ENCODE peak calls at places on chromosomes 12 and 14, in ten cellular contexts. H is tibial artery, U is suprapubic skin, X is endodermal cell, O is body of pancreas, Q is dorsolateral prefrontal cortex, G is cardiac fibroblast, J is foreskin fibroblast, T is stomach, K is tibial nerve. C is an unnamed sample.

GRCh38 chr12:54231236-54231635 is 42.5 kb upstream of the SMUG1 start:
- DNase-seq in H (no peak), X (no peak), J (no peak), Q (no peak), G (no peak), T (no peak), K (no peak), O (no peak), U (no peak), C (no peak)

GRCh38 chr12:124837958-124838803 is 25.5 kb downstream of the SCARB1 start:
- DNase-seq in G (peak), T (peak), J (peak), K (peak), U (no peak), O (peak), X (peak), H (peak), Q (peak), C (peak)

GRCh38 chr12:131011165-131012079 is 57.7 kb downstream of the ADGRD1 start:
- DNase-seq in Q (no peak), K (peak), O (peak), U (peak), X (no peak), T (no peak), G (no peak), H (peak), J (peak), C (no peak)

GRCh38 chr12:46679754-46680153 is 146.0 kb downstream of the SLC38A4 start:
- DNase-seq in Q (no peak), U (no peak), T (no peak), J (no peak), H (no peak), K (no peak), G (no peak), X (no peak), O (no peak), C (no peak)

GRCh38 chr12:53229454-53229853 is 2.6 kb downstream of the RARG start:
- DNase-seq in J (no peak), Q (no peak), O (no peak), T (no peak), X (no peak), H (no peak), U (no peak), K (no peak), G (no peak), C (no peak)

GRCh38 chr12:1796515-1797010 is 23.8 kb upstream of the LRTM2 start:
- DNase-seq in J (no peak), H (no peak), K (no peak), T (peak), Q (no peak), X (no peak), U (no peak), G (peak), O (no peak), C (no peak)

GRCh38 chr14:100295376-100296105 is 10.7 kb downstream of the SLC25A29 start:
- DNase-seq in X (no peak), K (no peak), O (no peak), T (no peak), G (no peak), H (no peak), J (no peak), Q (peak), U (peak), C (no peak)

GRCh38 chr14:61461808-61462275 is 140.5 kb downstream of the PRKCH start:
- DNase-seq in Q (no peak), H (no peak), K (no peak), U (no peak), J (peak), O (no peak), G (peak), T (no peak), X (peak), C (no peak)

GRCh38 chr12:110199360-110200123 is 75.4 kb downstream of the IFT81 start:
- DNase-seq in O (no peak), K (no peak), U (no peak), G (peak), Q (no peak), T (no peak), X (peak), J (peak), H (no peak), C (no peak)

GRCh38 chr14:86543531-86543930 is 1013.6 kb downstream of the FLRT2 start:
- DNase-seq in H (no peak), U (no peak), O (no peak), T (no peak), K (no peak), G (no peak), Q (no peak), X (no peak), J (no peak), C (no peak)

GRCh38 chr12:57764662-57765002 is 2.2 kb downstream of the CYP27B1 start:
- DNase-seq in K (no peak), X (no peak), Q (no peak), J (no peak), G (no peak), T (no peak), O (peak), H (no peak), U (no peak), C (no peak)

GRCh38 chr14:99605299-99605961 is 1.4 kb upstream of the CCDC85C start:
- DNase-seq in O (peak), U (no peak), H (peak), J (peak), X (peak), K (no peak), T (peak), G (peak), Q (peak), C (no peak)

GRCh38 chr14:65847065-65847847 is 434.7 kb downstream of the FUT8 start:
- DNase-seq in X (no peak), Q (no peak), H (no peak), G (no peak), O (peak), U (no peak), J (no peak), T (no peak), K (no peak), C (no peak)

GRCh38 chr12:131800594-131801135 is 27.5 kb upstream of the MMP17 start:
- DNase-seq in Q (no peak), K (no peak), G (no peak), O (no peak), J (no peak), X (no peak), H (no peak), U (no peak), T (no peak), C (no peak)

GRCh38 chr14:77110286-77110685 is 12.2 kb downstream of the CIPC start:
- DNase-seq in U (no peak), J (no peak), H (no peak), Q (no peak), K (no peak), O (no peak), X (no peak), G (no peak), T (no peak), C (no peak)

GRCh38 chr12:83537428-83538053 is 850.8 kb downstream of the TMTC2 start:
- DNase-seq in X (peak), H (no peak), K (no peak), O (no peak), G (no peak), U (no peak), Q (no peak), J (no peak), T (no peak), C (no peak)

GRCh38 chr12:70784042-70784668 is 136.4 kb downstream of the PTPRR start:
- DNase-seq in Q (no peak), O (no peak), H (no peak), X (no peak), J (no peak), K (no peak), T (no peak), G (no peak), U (no peak), C (no peak)

GRCh38 chr14:97846156-97846555 is 1049.0 kb downstream of the VRK1 start:
- DNase-seq in U (no peak), X (no peak), G (no peak), H (no peak), Q (no peak), O (no peak), J (no peak), K (no peak), T (no peak), C (no peak)

GRCh38 chr14:24662753-24663152 is 28.8 kb upstream of the GZMB start:
- DNase-seq in K (no peak), U (no peak), G (no peak), J (no peak), T (no peak), Q (no peak), H (no peak), X (peak), O (no peak), C (no peak)

GRCh38 chr12:67052981-67053380 is 216.2 kb upstream of the CAND1 start:
- DNase-seq in O (no peak), G (no peak), K (no peak), T (no peak), X (no peak), H (no peak), J (no peak), U (no peak), Q (no peak), C (no peak)

GRCh38 chr12:25769076-25769945 is 189.2 kb upstream of the RASSF8 start:
- DNase-seq in T (no peak), Q (no peak), H (no peak), X (no peak), K (no peak), J (peak), U (no peak), G (peak), O (no peak), C (no peak)

GRCh38 chr12:87967871-87968270 is 61.3 kb downstream of the C12orf50 start:
- DNase-seq in G (peak), H (no peak), J (no peak), X (no peak), O (no peak), T (no peak), U (no peak), K (no peak), Q (no peak), C (no peak)

GRCh38 chr12:112199136-112199535 is 73.8 kb downstream of the TRAFD1 start:
- DNase-seq in O (no peak), U (no peak), H (no peak), X (no peak), Q (no peak), J (no peak), T (no peak), G (no peak), K (no peak), C (no peak)

GRCh38 chr14:53389207-53389606 is 236.1 kb upstream of the DDHD1 start:
- DNase-seq in K (no peak), U (no peak), G (no peak), H (no peak), Q (no peak), O (no peak), T (no peak), J (peak), X (no peak), C (no peak)

GRCh38 chr14:35855886-35856481 is 29.8 kb downstream of the BRMS1L start:
- DNase-seq in J (no peak), O (no peak), U (no peak), X (no peak), H (no peak), T (no peak), K (no peak), Q (no peak), G (no peak), C (no peak)

GRCh38 chr12:66092559-66093269 is 37.8 kb downstream of the LLPH start:
- DNase-seq in O (no peak), X (no peak), G (no peak), Q (no peak), U (no peak), H (no peak), T (no peak), J (peak), K (no peak), C (no peak)

GRCh38 chr14:44767646-44768173 is 194.0 kb downstream of the KLHL28 start:
- DNase-seq in Q (no peak), H (no peak), J (no peak), O (no peak), G (no peak), U (no peak), K (no peak), T (no peak), X (peak), C (no peak)
- TF ChIP-seq CTCF in Q (no peak), H (no peak), J (no peak), O (no peak), G (no peak), U (no peak), K (no peak), T (no peak), X (no peak), C (no peak)

GRCh38 chr12:6552140-6552551 is 3.7 kb downstream of the IFFO1 start:
- DNase-seq in G (peak), H (peak), J (peak), X (no peak), T (no peak), K (no peak), Q (peak), O (no peak), U (no peak), C (no peak)
- H3K4me3 ChIP-seq in G (no peak), H (peak), J (peak), X (no peak), T (no peak), K (no peak), Q (peak), O (no peak), U (no peak), C (peak)

GRCh38 chr12:81330480-81330879 is 252.6 kb downstream of the ACSS3 start:
- DNase-seq in K (no peak), G (no peak), U (no peak), H (no peak), T (no peak), Q (no peak), X (no peak), O (no peak), J (no peak), C (no peak)

GRCh38 chr12:81337891-81338290 is 260.0 kb downstream of the ACSS3 start:
- DNase-seq in J (no peak), X (no peak), U (no peak), H (no peak), O (no peak), Q (no peak), K (no peak), G (peak), T (no peak), C (no peak)

GRCh38 chr12:81332054-81332453 is 254.2 kb downstream of the ACSS3 start:
- DNase-seq in T (no peak), O (no peak), Q (no peak), G (peak), J (no peak), U (no peak), H (no peak), X (no peak), K (no peak), C (no peak)

GRCh38 chr12:81329088-81329487 is 251.2 kb downstream of the ACSS3 start:
- DNase-seq in G (peak), Q (no peak), O (no peak), U (no peak), J (no peak), H (no peak), T (no peak), K (no peak), X (peak), C (no peak)

DNA sequence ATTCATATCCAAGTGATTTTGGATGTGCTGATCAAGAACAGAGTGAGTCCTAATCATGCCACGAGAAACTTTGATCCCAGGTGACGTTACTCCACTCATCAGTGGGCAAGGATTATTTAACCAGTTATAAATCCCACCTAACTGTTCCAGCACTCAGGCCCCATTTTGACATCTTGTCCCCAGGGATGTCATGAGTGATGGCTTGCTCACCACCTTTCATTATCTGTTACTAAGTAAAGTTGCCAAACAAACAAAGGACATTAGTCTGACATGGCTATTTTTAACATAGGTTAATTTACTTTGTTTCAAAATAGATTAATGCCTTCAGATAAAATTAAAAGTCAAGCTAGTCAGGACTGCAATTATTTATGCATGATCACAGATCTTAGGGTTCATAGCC is 255.9 kb downstream of the ACSS3 start:
- DNase-seq in G (no peak), H (no peak), T (no peak), J (no peak), Q (no peak), U (no peak), X (no peak), K (no peak), O (no peak), C (no peak)
- TF ChIP-seq CTCF in G (no peak), H (no peak), T (no peak), J (no peak), Q (no peak), U (no peak), X (no peak), K (no peak), O (no peak), C (no peak)

DNA sequence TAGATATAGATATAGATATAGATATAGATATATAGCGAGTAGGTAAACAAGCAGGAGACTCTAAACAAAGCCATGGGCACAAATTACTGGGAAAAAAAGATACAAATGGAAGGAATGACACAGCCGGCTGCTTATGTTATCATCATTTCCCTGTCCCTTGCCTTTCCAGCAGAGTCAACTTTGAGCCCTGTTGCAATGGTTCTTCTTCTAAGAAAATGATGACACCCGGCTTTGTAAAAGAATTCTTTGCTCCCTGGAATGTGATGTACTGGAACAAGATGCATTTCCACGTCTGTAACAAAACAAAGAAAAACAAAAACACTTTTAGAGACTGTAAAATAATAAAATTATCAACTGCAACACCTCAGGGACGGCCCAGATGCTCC is 1121.4 kb upstream of the TMEM132C start:
- DNase-seq in H (no peak), T (no peak), J (no peak), G (no peak), O (no peak), X (no peak), Q (no peak), K (no peak), U (no peak), C (no peak)
- H3K4me3 ChIP-seq in H (peak), T (peak), J (peak), G (peak), O (peak), X (no peak), Q (peak), K (peak), U (peak), C (peak)

GRCh38 chr12:49720214-49720613 is 13.0 kb upstream of the FMNL3 start:
- DNase-seq in Q (no peak), T (no peak), X (no peak), U (no peak), J (peak), O (no peak), K (no peak), G (no peak), H (no peak), C (no peak)
- TF ChIP-seq CTCF in Q (no peak), T (no peak), X (peak), U (no peak), J (no peak), O (no peak), K (no peak), G (peak), H (no peak), C (no peak)

DNA sequence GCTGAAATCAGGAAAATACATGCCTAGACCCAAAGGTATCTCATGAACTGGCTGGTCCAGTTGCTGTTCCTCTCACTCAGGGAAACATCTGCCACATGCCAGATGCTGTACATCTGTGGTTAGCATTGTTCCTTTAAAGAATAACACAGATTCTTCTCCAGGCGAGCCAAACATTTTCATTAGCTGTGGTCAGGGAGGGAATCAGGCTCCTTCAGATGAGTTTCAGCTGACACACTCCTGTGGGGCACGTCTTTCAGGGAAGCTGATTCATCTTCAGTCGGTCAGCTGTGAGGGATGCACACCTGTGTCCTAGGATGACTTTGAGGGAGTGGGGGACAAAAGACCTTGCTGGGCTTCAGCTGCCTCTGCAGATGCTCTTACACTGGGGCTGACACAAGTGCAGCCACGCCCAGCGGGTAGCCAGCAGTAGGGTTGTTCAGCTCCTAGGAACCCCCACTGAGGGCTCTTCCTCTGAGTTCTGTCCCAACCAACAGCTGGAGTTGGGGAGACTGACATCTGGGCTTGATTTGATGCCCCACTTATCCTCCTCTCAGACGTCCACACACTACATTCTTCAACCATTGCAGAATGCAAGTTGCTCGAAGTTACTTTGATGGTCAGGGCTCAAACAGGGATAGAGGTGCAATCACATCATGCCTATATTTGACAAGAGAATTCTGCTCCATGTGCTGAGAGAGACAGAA is 155.0 kb downstream of the NUAK1 start:
- DNase-seq in X (no peak), O (no peak), J (peak), Q (no peak), G (peak), U (no peak), T (no peak), H (no peak), K (no peak), C (peak)
- H3K4me3 ChIP-seq in X (no peak), O (no peak), J (no peak), Q (no peak), G (no peak), U (no peak), T (no peak), H (no peak), K (no peak), C (no peak)

DNA sequence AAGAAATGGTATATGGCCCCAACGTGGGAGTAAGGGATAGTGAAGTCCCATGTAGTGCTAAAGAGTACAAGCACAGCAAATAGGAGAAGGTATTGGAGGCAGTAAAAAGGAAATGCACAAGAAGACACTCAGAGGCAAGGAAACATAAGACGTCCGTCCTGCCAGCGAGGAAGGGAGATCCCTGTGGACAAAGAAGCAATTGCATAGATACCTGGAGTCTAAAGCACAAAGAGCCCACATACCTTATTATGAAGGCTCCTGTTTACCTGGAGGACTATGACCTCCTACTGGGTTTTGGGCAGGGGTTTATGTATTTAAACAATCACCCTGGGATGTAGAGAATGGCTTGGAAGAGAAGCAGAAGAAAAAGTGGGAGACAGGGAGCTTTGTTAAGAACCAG is 341.2 kb upstream of the DCN start:
- DNase-seq in G (no peak), T (no peak), O (no peak), U (no peak), Q (no peak), X (peak), J (no peak), H (no peak), K (no peak), C (no peak)
- TF ChIP-seq CTCF in G (no peak), T (no peak), O (no peak), U (no peak), Q (no peak), X (peak), J (no peak), H (no peak), K (no peak), C (no peak)

GRCh38 chr12:63302941-63303536 is 152.0 kb upstream of the AVPR1A start:
- DNase-seq in K (no peak), O (no peak), J (no peak), X (no peak), G (no peak), U (no peak), T (no peak), H (no peak), Q (no peak), C (no peak)

GRCh38 chr12:63302269-63302940 is 151.4 kb upstream of the AVPR1A start:
- DNase-seq in J (no peak), T (no peak), G (no peak), O (no peak), Q (no peak), X (peak), U (no peak), H (no peak), K (no peak), C (no peak)

GRCh38 chr12:63304844-63305243 is 153.8 kb upstream of the AVPR1A start:
- DNase-seq in K (no peak), U (no peak), X (no peak), Q (no peak), J (no peak), T (no peak), H (no peak), O (no peak), G (no peak), C (no peak)

GRCh38 chr12:63298386-63298930 is 147.5 kb upstream of the AVPR1A start:
- DNase-seq in H (no peak), O (no peak), K (no peak), Q (no peak), T (no peak), X (no peak), J (no peak), G (no peak), U (no peak), C (no peak)

DNA sequence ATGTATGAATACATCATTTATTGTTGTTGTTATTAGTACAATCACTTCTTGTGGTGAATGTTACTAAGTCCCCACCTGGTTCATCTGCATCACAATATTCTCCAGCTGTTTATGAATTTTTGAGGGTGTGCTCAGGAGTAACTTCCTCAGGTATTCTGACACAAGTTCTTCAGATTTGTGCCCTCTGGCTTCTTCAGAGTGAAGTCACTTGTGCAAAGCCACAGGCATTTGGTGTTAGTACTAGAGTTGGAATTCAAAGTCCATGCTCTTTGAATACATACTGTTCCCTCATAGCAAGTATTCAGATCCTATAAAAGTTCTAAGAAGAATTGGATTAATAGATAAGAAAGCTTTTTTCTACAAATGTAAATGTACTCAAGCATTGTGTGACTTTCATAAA is 150.3 kb upstream of the AVPR1A start:
- DNase-seq in H (no peak), O (no peak), J (peak), T (no peak), Q (no peak), U (no peak), K (no peak), X (no peak), G (no peak), C (no peak)
- H3K4me3 ChIP-seq in H (no peak), O (no peak), J (no peak), T (no peak), Q (no peak), U (no peak), K (no peak), X (no peak), G (no peak), C (no peak)